ENCODE peak calls at places on chromosomes 1 and 21, in seven cellular contexts. B is suprapubic skin, Z is fibroblast of pulmonary artery, I is MM.1S, U is left ventricle myocardium inferior, M is transverse colon, G is adrenal gland. D is an unnamed sample.

GRCh38 chr1:59214764-59215208 is 82.1 kb upstream of the FGGY start:
- DNase-seq in B (no peak), Z (no peak), I (no peak), U (no peak), M (no peak), G (no peak), D (no peak)

GRCh38 chr21:40845621-40846020 is 1.3 kb downstream of the DSCAM start:
- DNase-seq in B (no peak), Z (no peak), I (no peak), U (no peak), M (no peak), G (no peak), D (no peak)

GRCh38 chr1:52970149-52970548 is 43.1 kb downstream of the SCP2 start:
- DNase-seq in B (no peak), Z (peak; percentile 59), I (no peak), U (no peak), M (no peak), G (no peak), D (no peak)

GRCh38 chr21:44002511-44002910 is 9.6 kb upstream of the TRAPPC10 start:
- DNase-seq in B (no peak), Z (no peak), I (no peak), U (no peak), M (no peak), G (no peak), D (no peak)

GRCh38 chr1:164576311-164577271 is 17.6 kb downstream of the PBX1 start:
- DNase-seq in B (no peak), Z (peak; percentile 81), I (no peak), U (peak; percentile 41), M (no peak), G (peak; percentile 72), D (no peak)

GRCh38 chr1:220751130-220751529 is 3.0 kb downstream of the MTARC2 start:
- DNase-seq in B (no peak), Z (no peak), I (no peak), U (no peak), M (peak; percentile 49), G (no peak), D (no peak)

GRCh38 chr1:201013031-201013485 is 10.5 kb downstream of the KIF21B start:
- DNase-seq in B (no peak), Z (no peak), I (no peak), U (no peak), M (peak; percentile 42), G (no peak), D (no peak)

GRCh38 chr1:2330511-2331199 is 60.7 kb downstream of the MORN1 start:
- DNase-seq in B (no peak), Z (peak; percentile 83), I (no peak), U (no peak), M (peak; percentile 33), G (peak; percentile 72), D (no peak)

GRCh38 chr1:153649137-153649866 is 9.2 kb upstream of the SNAPIN start:
- DNase-seq in B (peak; percentile 73), Z (no peak), I (no peak), U (no peak), M (no peak), G (no peak), D (no peak)

GRCh38 chr1:30976143-30976542 is 67.6 kb upstream of the SDC3 start:
- DNase-seq in B (no peak), Z (peak; percentile 68), I (no peak), U (no peak), M (no peak), G (no peak), D (no peak)

GRCh38 chr1:65141394-65141793 is 6.6 kb upstream of the AK4 start:
- DNase-seq in B (no peak), Z (peak; percentile 52), I (no peak), U (no peak), M (peak; percentile 27), G (no peak), D (no peak)

GRCh38 chr1:228350831-228351781 is 55.5 kb downstream of the TRIM11 start:
- DNase-seq in B (peak; percentile 74), Z (no peak), I (no peak), U (peak; percentile 13), M (no peak), G (peak; percentile 35), D (no peak)

GRCh38 chr1:6625579-6626149 is 996 bp downstream of the THAP3 start:
- DNase-seq in B (no peak), Z (peak; percentile 60), I (peak; percentile 59), U (no peak), M (peak; percentile 45), G (peak; percentile 67), D (no peak)

GRCh38 chr1:6627031-6627430 is 2.4 kb downstream of the THAP3 start:
- DNase-seq in B (no peak), Z (no peak), I (peak; percentile 2), U (no peak), M (no peak), G (no peak), D (no peak)

GRCh38 chr1:6623269-6623965 is 1.3 kb upstream of the THAP3 start:
- DNase-seq in B (no peak), Z (no peak), I (no peak), U (no peak), M (no peak), G (no peak), D (no peak)

GRCh38 chr1:6622396-6623152 is 2.1 kb upstream of the THAP3 start:
- DNase-seq in B (no peak), Z (no peak), I (no peak), U (no peak), M (no peak), G (no peak), D (no peak)

DNA sequence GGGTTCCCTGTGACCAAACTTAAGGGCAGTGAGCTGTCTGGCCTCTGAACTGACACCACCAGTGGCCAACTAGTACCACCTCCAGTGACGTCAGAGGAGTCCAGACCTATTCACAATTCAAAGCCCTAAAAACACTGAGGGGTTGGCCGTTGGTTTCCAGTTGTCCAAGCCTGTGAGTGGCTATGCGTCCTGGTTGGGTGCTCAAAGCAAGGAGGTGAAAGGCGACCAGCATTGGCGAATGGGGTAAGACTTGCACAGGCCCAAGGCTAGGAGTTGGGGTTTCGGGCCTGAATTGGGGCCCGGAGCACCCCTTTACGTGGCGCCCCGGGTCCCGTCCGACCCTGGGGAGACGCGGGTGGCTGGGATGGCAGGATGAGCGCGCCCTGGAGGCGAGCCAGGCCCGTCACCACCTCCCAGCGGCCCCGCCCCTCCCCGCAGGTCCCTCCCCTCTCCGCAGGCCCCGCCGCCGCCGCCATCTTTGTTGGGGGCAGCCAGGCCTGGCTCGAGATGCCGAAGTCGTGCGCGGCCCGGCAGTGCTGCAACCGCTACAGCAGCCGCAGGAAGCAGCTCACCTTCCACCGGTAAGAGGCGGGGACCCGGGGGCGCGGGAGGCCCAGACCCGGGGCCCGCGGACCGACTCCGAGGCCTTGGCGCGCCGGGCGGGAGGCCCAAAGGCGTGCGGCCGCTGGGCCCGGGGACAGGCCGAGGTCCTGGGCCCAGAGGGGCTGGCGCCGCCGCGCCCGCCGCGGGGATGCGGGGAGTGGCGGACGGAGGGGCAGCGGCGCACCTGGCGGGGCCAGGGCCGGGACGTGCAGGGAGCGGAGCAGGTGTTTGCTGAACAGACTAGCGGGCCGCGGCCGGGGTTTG is at the start of gene THAP3:
- DNase-seq in B (peak; percentile 95), Z (peak; percentile 86), I (peak; percentile 85), U (peak; percentile 90), M (peak; percentile 92), G (peak; percentile 91), D (no peak)
- H3K4me3 ChIP-seq in B (peak within 1 kb of the TSS; percentile 92), Z (peak within 1 kb of the TSS; percentile 71), I (peak within 1 kb of the TSS; percentile 73), U (peak within 1 kb of the TSS; percentile 88), M (peak within 1 kb of the TSS; percentile 87), G (peak within 1 kb of the TSS; percentile 28), D (peak within 1 kb of the TSS; percentile 82)

DNA sequence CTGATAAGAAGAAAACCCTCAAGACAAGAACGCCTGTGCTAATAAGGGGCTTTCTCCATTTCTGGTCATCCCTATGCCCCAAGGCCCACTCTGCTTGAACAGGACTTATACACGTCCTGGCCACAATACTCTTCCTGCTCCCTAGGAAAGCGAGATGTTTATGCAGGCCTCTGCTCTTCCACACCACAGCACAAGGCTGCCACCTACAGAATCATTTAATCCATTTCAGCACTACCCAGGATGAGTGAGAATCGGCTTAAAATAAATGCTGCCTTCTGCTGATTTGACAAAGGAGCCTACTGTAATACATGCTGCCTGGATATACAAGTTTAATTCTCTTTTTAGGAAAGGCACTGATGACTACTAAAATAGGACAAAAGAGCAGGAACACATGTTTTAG is 29.4 kb downstream of the FRRS1 start:
- DNase-seq in B (no peak), Z (peak; percentile 80), I (peak; percentile 20), U (no peak), M (peak; percentile 26), G (peak; percentile 65), D (no peak)
- TF ChIP-seq CTCF in B (no peak), Z (peak; percentile 61), I (peak; percentile 13), U (peak; percentile 72), M (peak; percentile 40), G (peak; percentile 65), D (no peak)

DNA sequence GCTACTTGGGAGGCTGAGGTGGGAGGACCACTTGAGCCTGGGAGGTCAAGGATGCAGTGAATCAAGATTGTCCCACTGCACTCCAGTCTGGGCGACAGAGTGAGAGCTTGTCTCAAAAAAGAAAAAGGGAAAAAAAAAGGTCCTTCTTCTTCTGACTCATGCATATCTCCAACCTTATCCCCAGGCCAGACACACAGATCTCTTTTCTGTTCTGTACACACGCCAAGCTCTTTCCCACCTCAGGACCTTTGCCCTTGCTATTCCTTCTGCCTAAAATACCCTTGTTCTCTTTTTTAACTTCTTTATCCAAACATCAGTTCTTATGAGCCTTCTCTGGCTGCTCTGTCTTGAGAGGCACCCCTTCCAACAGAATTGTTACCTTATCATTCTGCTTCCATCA is 22.1 kb downstream of the PLEKHO1 start:
- DNase-seq in B (no peak), Z (no peak), I (no peak), U (no peak), M (no peak), G (no peak), D (no peak)
- H3K4me3 ChIP-seq in B (no peak overlapping the region), Z (no peak overlapping the region), I (no peak overlapping the region), U (no peak overlapping the region), M (no peak overlapping the region), G (no peak overlapping the region), D (no peak overlapping the region)

GRCh38 chr1:166875302-166875733 is 746 bp downstream of the TADA1 start:
- DNase-seq in B (no peak), Z (no peak), I (no peak), U (no peak), M (no peak), G (no peak), D (no peak)

GRCh38 chr1:166874464-166874863 is 1.6 kb downstream of the TADA1 start:
- DNase-seq in B (no peak), Z (no peak), I (no peak), U (no peak), M (no peak), G (no peak), D (no peak)

GRCh38 chr1:166870584-166870983 is 5.5 kb downstream of the TADA1 start:
- DNase-seq in B (no peak), Z (no peak), I (no peak), U (no peak), M (no peak), G (no peak), D (no peak)

GRCh38 chr1:166875734-166876539 is at the start of gene TADA1:
- DNase-seq in B (peak; percentile 99), Z (peak; percentile 98), I (peak; percentile 100), U (peak; percentile 99), M (peak; percentile 99), G (peak; percentile 99), D (peak; percentile 95)

DNA sequence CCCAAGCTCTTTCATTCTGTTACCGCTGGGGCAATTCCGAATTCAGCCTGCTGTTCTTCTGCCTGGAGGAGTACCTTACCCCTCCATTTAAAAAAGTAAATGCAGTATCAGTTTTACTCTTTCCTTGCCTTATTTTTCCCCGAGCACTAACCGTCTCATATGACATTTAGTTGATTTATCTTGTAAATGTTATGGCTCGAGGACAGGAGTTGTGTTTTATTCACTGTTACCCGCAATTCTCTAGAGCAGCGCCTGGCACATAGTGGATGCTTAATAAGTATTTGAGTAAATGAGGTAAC is 425 bp upstream of the TADA1 start:
- DNase-seq in B (no peak), Z (no peak), I (no peak), U (no peak), M (no peak), G (no peak), D (no peak)
- TF ChIP-seq CTCF in B (peak; percentile 12), Z (no peak), I (peak; percentile 49), U (peak; percentile 52), M (peak; percentile 55), G (peak; percentile 55), D (no peak)